ENCODE peak calls at places on chromosome 17, in ten cellular contexts. One of them, this sample, is unnamed.

GRCh38 chr17:52790359-52790955 is 631.9 kb upstream of the CA10 start:
- DNase-seq in HCT116: no peak
- DNase-seq in erythroblast: no peak
- DNase-seq in A549: no peak
- DNase-seq in endothelial cell of umbilical vein: peak; percentile 58
- DNase-seq in upper lobe of left lung: no peak
- DNase-seq in heart left ventricle: no peak
- DNase-seq in lower leg skin: no peak
- DNase-seq in IMR-90: no peak
- DNase-seq in uterus: no peak
- DNase-seq in this sample: no peak

GRCh38 chr17:78597923-78598545 is 20.8 kb upstream of the DNAH17 start:
- DNase-seq in HCT116: no peak
- DNase-seq in erythroblast: no peak
- DNase-seq in A549: no peak
- DNase-seq in endothelial cell of umbilical vein: no peak
- DNase-seq in upper lobe of left lung: no peak
- DNase-seq in heart left ventricle: no peak
- DNase-seq in lower leg skin: no peak
- DNase-seq in IMR-90: peak; percentile 86
- DNase-seq in uterus: no peak
- DNase-seq in this sample: no peak

GRCh38 chr17:73027130-73027741 is 65.3 kb downstream of the SLC39A11 start:
- DNase-seq in HCT116: no peak
- DNase-seq in erythroblast: no peak
- DNase-seq in A549: no peak
- DNase-seq in endothelial cell of umbilical vein: no peak
- DNase-seq in upper lobe of left lung: no peak
- DNase-seq in heart left ventricle: no peak
- DNase-seq in lower leg skin: no peak
- DNase-seq in IMR-90: peak; percentile 58
- DNase-seq in uterus: no peak
- DNase-seq in this sample: no peak

GRCh38 chr17:73496232-73496631 is 148.0 kb downstream of the SDK2 start:
- DNase-seq in HCT116: no peak
- DNase-seq in erythroblast: no peak
- DNase-seq in A549: no peak
- DNase-seq in endothelial cell of umbilical vein: no peak
- DNase-seq in upper lobe of left lung: no peak
- DNase-seq in heart left ventricle: no peak
- DNase-seq in lower leg skin: no peak
- DNase-seq in IMR-90: no peak
- DNase-seq in uterus: no peak
- DNase-seq in this sample: no peak

GRCh38 chr17:54900457-54901229 is at the start of gene TOM1L1:
- DNase-seq in HCT116: peak; percentile 86
- DNase-seq in erythroblast: peak; percentile 46
- DNase-seq in A549: peak; percentile 89
- DNase-seq in endothelial cell of umbilical vein: no peak
- DNase-seq in upper lobe of left lung: peak; percentile 93
- DNase-seq in heart left ventricle: peak; percentile 72
- DNase-seq in lower leg skin: peak; percentile 44
- DNase-seq in IMR-90: peak; percentile 46
- DNase-seq in uterus: peak; percentile 49
- DNase-seq in this sample: peak; percentile 91

GRCh38 chr17:5832886-5833285 is 237.3 kb upstream of the WSCD1 start:
- DNase-seq in HCT116: peak; percentile 58
- DNase-seq in erythroblast: no peak
- DNase-seq in A549: peak; percentile 66
- DNase-seq in endothelial cell of umbilical vein: peak; percentile 87
- DNase-seq in upper lobe of left lung: no peak
- DNase-seq in heart left ventricle: no peak
- DNase-seq in lower leg skin: no peak
- DNase-seq in IMR-90: peak; percentile 83
- DNase-seq in uterus: no peak
- DNase-seq in this sample: peak; percentile 15

GRCh38 chr17:70184770-70185169 is 15.4 kb downstream of the KCNJ2 start:
- DNase-seq in HCT116: no peak
- DNase-seq in erythroblast: no peak
- DNase-seq in A549: peak; percentile 24
- DNase-seq in endothelial cell of umbilical vein: peak; percentile 75
- DNase-seq in upper lobe of left lung: no peak
- DNase-seq in heart left ventricle: no peak
- DNase-seq in lower leg skin: no peak
- DNase-seq in IMR-90: peak; percentile 80
- DNase-seq in uterus: no peak
- DNase-seq in this sample: no peak

GRCh38 chr17:64155751-64156544 is 26.0 kb upstream of the ERN1 start:
- DNase-seq in HCT116: no peak
- DNase-seq in erythroblast: no peak
- DNase-seq in A549: no peak
- DNase-seq in endothelial cell of umbilical vein: peak; percentile 71
- DNase-seq in upper lobe of left lung: peak; percentile 41
- DNase-seq in heart left ventricle: peak; percentile 89
- DNase-seq in lower leg skin: peak; percentile 58
- DNase-seq in IMR-90: peak; percentile 61
- DNase-seq in uterus: peak; percentile 55
- DNase-seq in this sample: no peak

GRCh38 chr17:163514-164103 is 17.8 kb downstream of the DOC2B start:
- DNase-seq in HCT116: no peak
- DNase-seq in erythroblast: no peak
- DNase-seq in A549: no peak
- DNase-seq in endothelial cell of umbilical vein: no peak
- DNase-seq in upper lobe of left lung: peak; percentile 51
- DNase-seq in heart left ventricle: no peak
- DNase-seq in lower leg skin: no peak
- DNase-seq in IMR-90: no peak
- DNase-seq in uterus: no peak
- DNase-seq in this sample: no peak

GRCh38 chr17:53218723-53219122 is 604.0 kb upstream of the KIF2B start:
- DNase-seq in HCT116: no peak
- DNase-seq in erythroblast: no peak
- DNase-seq in A549: no peak
- DNase-seq in endothelial cell of umbilical vein: no peak
- DNase-seq in upper lobe of left lung: no peak
- DNase-seq in heart left ventricle: no peak
- DNase-seq in lower leg skin: no peak
- DNase-seq in IMR-90: no peak
- DNase-seq in uterus: no peak
- DNase-seq in this sample: no peak

GRCh38 chr17:72775914-72776313 is 316.6 kb downstream of the SLC39A11 start:
- DNase-seq in HCT116: no peak
- DNase-seq in erythroblast: no peak
- DNase-seq in A549: no peak
- DNase-seq in endothelial cell of umbilical vein: no peak
- DNase-seq in upper lobe of left lung: no peak
- DNase-seq in heart left ventricle: no peak
- DNase-seq in lower leg skin: no peak
- DNase-seq in IMR-90: no peak
- DNase-seq in uterus: no peak
- DNase-seq in this sample: no peak

GRCh38 chr17:60744355-60744958 is 66.8 kb downstream of the BCAS3 start:
- DNase-seq in HCT116: no peak
- DNase-seq in erythroblast: no peak
- DNase-seq in A549: no peak
- DNase-seq in endothelial cell of umbilical vein: no peak
- DNase-seq in upper lobe of left lung: no peak
- DNase-seq in heart left ventricle: no peak
- DNase-seq in lower leg skin: no peak
- DNase-seq in IMR-90: peak; percentile 24
- DNase-seq in uterus: no peak
- DNase-seq in this sample: no peak

GRCh38 chr17:56899403-56899802 is 14.4 kb downstream of the TRIM25 start:
- DNase-seq in HCT116: no peak
- DNase-seq in erythroblast: no peak
- DNase-seq in A549: no peak
- DNase-seq in endothelial cell of umbilical vein: peak; percentile 56
- DNase-seq in upper lobe of left lung: no peak
- DNase-seq in heart left ventricle: no peak
- DNase-seq in lower leg skin: no peak
- DNase-seq in IMR-90: no peak
- DNase-seq in uterus: no peak
- DNase-seq in this sample: no peak

GRCh38 chr17:82940226-82941020 is 100.6 kb upstream of the ZNF750 start:
- DNase-seq in HCT116: no peak
- DNase-seq in erythroblast: no peak
- DNase-seq in A549: no peak
- DNase-seq in endothelial cell of umbilical vein: no peak
- DNase-seq in upper lobe of left lung: peak; percentile 36
- DNase-seq in heart left ventricle: no peak
- DNase-seq in lower leg skin: no peak
- DNase-seq in IMR-90: no peak
- DNase-seq in uterus: peak; percentile 6
- DNase-seq in this sample: no peak

GRCh38 chr17:81722184-81723120 is 10.4 kb downstream of the SLC25A10 start:
- DNase-seq in HCT116: no peak
- DNase-seq in erythroblast: peak; percentile 53
- DNase-seq in A549: no peak
- DNase-seq in endothelial cell of umbilical vein: no peak
- DNase-seq in upper lobe of left lung: peak; percentile 92
- DNase-seq in heart left ventricle: peak; percentile 68
- DNase-seq in lower leg skin: peak; percentile 72
- DNase-seq in IMR-90: no peak
- DNase-seq in uterus: no peak
- DNase-seq in this sample: peak; percentile 51
- TF ChIP-seq POLR2A in HCT116: no peak
- TF ChIP-seq POLR2A in erythroblast: peak; percentile 37
- TF ChIP-seq POLR2A in A549: no peak
- TF ChIP-seq POLR2A in endothelial cell of umbilical vein: no peak
- TF ChIP-seq POLR2A in upper lobe of left lung: no peak
- TF ChIP-seq POLR2A in heart left ventricle: no peak
- TF ChIP-seq POLR2A in lower leg skin: no peak
- TF ChIP-seq POLR2A in IMR-90: no peak
- TF ChIP-seq POLR2A in uterus: no peak
- TF ChIP-seq POLR2A in this sample: no peak

GRCh38 chr17:75785016-75785769 is 587 bp downstream of the UNK start:
- DNase-seq in HCT116: peak; percentile 76
- DNase-seq in erythroblast: peak; percentile 97
- DNase-seq in A549: peak; percentile 69
- DNase-seq in endothelial cell of umbilical vein: no peak
- DNase-seq in upper lobe of left lung: peak; percentile 71
- DNase-seq in heart left ventricle: peak; percentile 93
- DNase-seq in lower leg skin: peak; percentile 89
- DNase-seq in IMR-90: peak; percentile 86
- DNase-seq in uterus: peak; percentile 94
- DNase-seq in this sample: peak; percentile 70
- TF ChIP-seq POLR2A in HCT116: peak; percentile 75
- TF ChIP-seq POLR2A in erythroblast: peak; percentile 83
- TF ChIP-seq POLR2A in A549: peak; percentile 46
- TF ChIP-seq POLR2A in endothelial cell of umbilical vein: peak; percentile 83
- TF ChIP-seq POLR2A in upper lobe of left lung: no peak
- TF ChIP-seq POLR2A in heart left ventricle: no peak
- TF ChIP-seq POLR2A in lower leg skin: no peak
- TF ChIP-seq POLR2A in IMR-90: peak; percentile 41
- TF ChIP-seq POLR2A in uterus: peak; percentile 57
- TF ChIP-seq POLR2A in this sample: peak; percentile 65

GRCh38 chr17:32497431-32498205 is 10.8 kb downstream of the CDK5R1 start:
- DNase-seq in HCT116: no peak
- DNase-seq in erythroblast: no peak
- DNase-seq in A549: no peak
- DNase-seq in endothelial cell of umbilical vein: no peak
- DNase-seq in upper lobe of left lung: peak; percentile 64
- DNase-seq in heart left ventricle: peak; percentile 21
- DNase-seq in lower leg skin: no peak
- DNase-seq in IMR-90: no peak
- DNase-seq in uterus: no peak
- DNase-seq in this sample: no peak

GRCh38 chr17:32495347-32496253 is 8.8 kb downstream of the CDK5R1 start:
- DNase-seq in HCT116: no peak
- DNase-seq in erythroblast: no peak
- DNase-seq in A549: no peak
- DNase-seq in endothelial cell of umbilical vein: peak; percentile 53
- DNase-seq in upper lobe of left lung: peak; percentile 85
- DNase-seq in heart left ventricle: peak; percentile 67
- DNase-seq in lower leg skin: no peak
- DNase-seq in IMR-90: peak; percentile 30
- DNase-seq in uterus: peak; percentile 43
- DNase-seq in this sample: no peak

GRCh38 chr17:32498362-32498761 is 11.6 kb downstream of the CDK5R1 start:
- DNase-seq in HCT116: no peak
- DNase-seq in erythroblast: no peak
- DNase-seq in A549: no peak
- DNase-seq in endothelial cell of umbilical vein: no peak
- DNase-seq in upper lobe of left lung: no peak
- DNase-seq in heart left ventricle: no peak
- DNase-seq in lower leg skin: no peak
- DNase-seq in IMR-90: no peak
- DNase-seq in uterus: no peak
- DNase-seq in this sample: no peak

GRCh38 chr17:32494621-32495346 is 8.0 kb downstream of the CDK5R1 start:
- DNase-seq in HCT116: no peak
- DNase-seq in erythroblast: no peak
- DNase-seq in A549: no peak
- DNase-seq in endothelial cell of umbilical vein: no peak
- DNase-seq in upper lobe of left lung: peak; percentile 72
- DNase-seq in heart left ventricle: peak; percentile 33
- DNase-seq in lower leg skin: no peak
- DNase-seq in IMR-90: no peak
- DNase-seq in uterus: no peak
- DNase-seq in this sample: peak; percentile 71

DNA sequence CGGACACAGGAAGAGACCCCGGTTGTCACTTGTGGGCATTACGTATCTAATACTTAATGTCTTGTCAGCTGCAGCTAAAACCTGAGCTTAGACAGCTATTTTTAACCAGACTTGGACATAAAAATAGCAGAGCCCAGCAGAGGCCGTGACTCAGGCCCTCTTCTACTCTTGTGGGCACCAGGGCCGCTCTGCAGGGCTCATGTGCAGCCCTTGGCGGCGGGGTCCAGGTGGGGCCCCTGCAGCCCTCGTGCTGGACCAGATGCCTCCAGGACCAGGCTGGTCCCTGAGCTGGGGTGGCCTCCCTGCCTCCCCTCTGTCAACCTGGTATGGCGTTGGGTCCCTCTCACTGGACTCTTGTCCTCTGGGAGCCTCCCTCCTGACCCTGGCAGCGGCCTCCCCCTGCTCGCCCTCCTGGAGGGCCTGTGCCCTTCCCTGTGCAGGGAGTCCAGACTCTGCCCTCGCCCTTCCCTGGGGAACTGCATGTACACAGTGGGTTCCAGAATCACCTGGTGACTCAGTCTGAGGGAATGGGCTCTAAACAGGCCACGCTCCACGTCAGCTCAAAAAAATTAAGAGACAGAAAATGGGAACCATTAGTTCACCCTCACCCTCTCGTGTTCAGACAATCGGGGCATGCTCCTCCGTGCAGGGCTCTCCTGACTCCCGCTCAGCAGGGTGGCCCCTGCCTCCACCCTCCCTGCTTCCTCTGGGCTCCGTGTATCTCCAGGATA is 9.7 kb downstream of the CDK5R1 start:
- DNase-seq in HCT116: no peak
- DNase-seq in erythroblast: no peak
- DNase-seq in A549: no peak
- DNase-seq in endothelial cell of umbilical vein: no peak
- DNase-seq in upper lobe of left lung: peak; percentile 57
- DNase-seq in heart left ventricle: peak; percentile 46
- DNase-seq in lower leg skin: no peak
- DNase-seq in IMR-90: peak; percentile 68
- DNase-seq in uterus: no peak
- DNase-seq in this sample: peak; percentile 84
- TF ChIP-seq POLR2A in HCT116: no peak
- TF ChIP-seq POLR2A in erythroblast: no peak
- TF ChIP-seq POLR2A in A549: no peak
- TF ChIP-seq POLR2A in endothelial cell of umbilical vein: no peak
- TF ChIP-seq POLR2A in upper lobe of left lung: no peak
- TF ChIP-seq POLR2A in heart left ventricle: no peak
- TF ChIP-seq POLR2A in lower leg skin: no peak
- TF ChIP-seq POLR2A in IMR-90: no peak
- TF ChIP-seq POLR2A in uterus: no peak
- TF ChIP-seq POLR2A in this sample: peak; percentile 20

GRCh38 chr17:17782425-17783120 is 54.2 kb downstream of the SREBF1 start:
- DNase-seq in HCT116: no peak
- DNase-seq in erythroblast: peak; percentile 36
- DNase-seq in A549: no peak
- DNase-seq in endothelial cell of umbilical vein: no peak
- DNase-seq in upper lobe of left lung: peak; percentile 85
- DNase-seq in heart left ventricle: peak; percentile 61
- DNase-seq in lower leg skin: no peak
- DNase-seq in IMR-90: no peak
- DNase-seq in uterus: peak; percentile 62
- DNase-seq in this sample: no peak
- TF ChIP-seq POLR2A in HCT116: no peak
- TF ChIP-seq POLR2A in erythroblast: no peak
- TF ChIP-seq POLR2A in A549: no peak
- TF ChIP-seq POLR2A in endothelial cell of umbilical vein: no peak
- TF ChIP-seq POLR2A in upper lobe of left lung: no peak
- TF ChIP-seq POLR2A in heart left ventricle: no peak
- TF ChIP-seq POLR2A in lower leg skin: no peak
- TF ChIP-seq POLR2A in IMR-90: no peak
- TF ChIP-seq POLR2A in uterus: no peak
- TF ChIP-seq POLR2A in this sample: no peak